ENCODE peak calls at places on chromosomes 11 and 22, in nine cellular contexts. E is A549, B is ovary, R is sigmoid colon, C is H1, H is transverse colon, U is upper lobe of left lung, P is stomach, G is SK-N-SH. V is an unnamed sample. For H3K4me1, the result is how much of the 10 kb centered on the place peaks cover.

GRCh38 chr22:44753189-44754042 is 1.0 kb downstream of the ARHGAP8 start:
- DNase-seq in E (no peak), B (no peak), R (no peak), C (no peak), H (no peak), U (no peak), P (no peak), G (no peak), V (no peak)

GRCh38 chr22:22171357-22172218 is 73.0 kb upstream of the VPREB1 start:
- DNase-seq in E (peak), B (no peak), R (no peak), C (no peak), H (no peak), U (no peak), P (no peak), G (peak), V (no peak)

GRCh38 chr22:25548866-25549464 is 15.5 kb upstream of the GRK3 start:
- DNase-seq in E (no peak), B (no peak), R (no peak), C (no peak), H (no peak), U (no peak), P (no peak), G (no peak), V (no peak)

GRCh38 chr22:23499845-23500500 is 80.1 kb downstream of the IGLL1 start:
- DNase-seq in E (no peak), B (no peak), R (peak), C (no peak), H (no peak), U (no peak), P (no peak), G (no peak), V (no peak)

GRCh38 chr11:31827458-31828206 is 16.5 kb upstream of the PAX6 start:
- DNase-seq in E (no peak), B (no peak), R (no peak), C (no peak), H (no peak), U (no peak), P (no peak), G (no peak), V (no peak)

GRCh38 chr11:27282141-27282590 is 80.8 kb downstream of the CCDC34 start:
- DNase-seq in E (no peak), B (peak), R (no peak), C (no peak), H (no peak), U (no peak), P (no peak), G (no peak), V (no peak)

GRCh38 chr11:60821827-60822599 is 19.9 kb upstream of the CCDC86 start:
- DNase-seq in E (no peak), B (no peak), R (no peak), C (no peak), H (no peak), U (no peak), P (no peak), G (peak), V (no peak)

GRCh38 chr22:32020117-32020516 is 22.9 kb upstream of the SLC5A1 start:
- DNase-seq in E (no peak), B (no peak), R (no peak), C (no peak), H (no peak), U (no peak), P (no peak), G (no peak), V (no peak)

GRCh38 chr11:102320679-102321078 is 3.4 kb downstream of the BIRC3 start:
- DNase-seq in E (no peak), B (no peak), R (no peak), C (no peak), H (no peak), U (no peak), P (no peak), G (no peak), V (no peak)

GRCh38 chr22:17969732-17970131 is 54.6 kb downstream of the MICAL3 start:
- DNase-seq in E (peak), B (peak), R (no peak), C (no peak), H (no peak), U (no peak), P (no peak), G (no peak), V (no peak)

GRCh38 chr11:96486890-96487633 is 97.2 kb downstream of the JRKL start:
- DNase-seq in E (no peak), B (no peak), R (no peak), C (no peak), H (peak), U (no peak), P (peak), G (no peak), V (no peak)

GRCh38 chr22:48857202-48857805 is 970.4 kb downstream of the BRD1 start:
- DNase-seq in E (no peak), B (no peak), R (peak), C (no peak), H (no peak), U (no peak), P (no peak), G (no peak), V (peak)

GRCh38 chr22:25406510-25407210 is 157.8 kb upstream of the GRK3 start:
- DNase-seq in E (no peak), B (no peak), R (peak), C (no peak), H (no peak), U (no peak), P (no peak), G (no peak), V (peak)

GRCh38 chr11:78853521-78853920 is 278.9 kb upstream of the NARS2 start:
- DNase-seq in E (no peak), B (no peak), R (no peak), C (no peak), H (no peak), U (no peak), P (no peak), G (no peak), V (no peak)

GRCh38 chr11:100964400-100964799 is 165.2 kb downstream of the PGR start:
- DNase-seq in E (no peak), B (no peak), R (no peak), C (no peak), H (no peak), U (no peak), P (no peak), G (no peak), V (no peak)

GRCh38 chr11:119783466-119784400 is 54.7 kb upstream of the NECTIN1 start:
- DNase-seq in E (no peak), B (no peak), R (no peak), C (no peak), H (no peak), U (no peak), P (no peak), G (no peak), V (no peak)

GRCh38 chr11:132734217-132734616 is 798.1 kb downstream of the OPCML start:
- DNase-seq in E (no peak), B (no peak), R (no peak), C (no peak), H (no peak), U (no peak), P (no peak), G (no peak), V (no peak)

GRCh38 chr11:121035823-121036222 is 11.9 kb downstream of the TBCEL start:
- DNase-seq in E (no peak), B (no peak), R (no peak), C (no peak), H (no peak), U (no peak), P (no peak), G (no peak), V (no peak)

GRCh38 chr11:62142921-62143320 is 19.1 kb downstream of the INCENP start:
- DNase-seq in E (no peak), B (no peak), R (no peak), C (no peak), H (no peak), U (no peak), P (peak), G (peak), V (peak)

GRCh38 chr11:32071811-32072210 is 19.1 kb upstream of the RCN1 start:
- DNase-seq in E (peak), B (no peak), R (no peak), C (no peak), H (no peak), U (no peak), P (no peak), G (peak), V (no peak)

GRCh38 chr22:46085831-46086576 is 64.3 kb upstream of the PPARA start:
- DNase-seq in E (peak), B (peak), R (peak), C (no peak), H (peak), U (peak), P (peak), G (no peak), V (peak)

GRCh38 chr11:88288560-88288959 is 49.0 kb downstream of the CTSC start:
- DNase-seq in E (no peak), B (no peak), R (no peak), C (no peak), H (no peak), U (no peak), P (no peak), G (no peak), V (no peak)

GRCh38 chr11:75852406-75853017 is 37.5 kb downstream of the UVRAG start:
- DNase-seq in E (no peak), B (no peak), R (no peak), C (no peak), H (no peak), U (no peak), P (no peak), G (no peak), V (no peak)

GRCh38 chr11:75851203-75851602 is 36.2 kb downstream of the UVRAG start:
- DNase-seq in E (no peak), B (no peak), R (no peak), C (no peak), H (no peak), U (no peak), P (no peak), G (no peak), V (no peak)

GRCh38 chr11:75850787-75851186 is 35.8 kb downstream of the UVRAG start:
- DNase-seq in E (no peak), B (no peak), R (no peak), C (no peak), H (no peak), U (no peak), P (no peak), G (no peak), V (no peak)

GRCh38 chr11:75853971-75854370 is 39.0 kb downstream of the UVRAG start:
- DNase-seq in E (no peak), B (no peak), R (no peak), C (no peak), H (no peak), U (no peak), P (no peak), G (no peak), V (no peak)

GRCh38 chr11:75849917-75850316 is 34.9 kb downstream of the UVRAG start:
- DNase-seq in E (no peak), B (no peak), R (no peak), C (no peak), H (no peak), U (no peak), P (no peak), G (no peak), V (no peak)
- TF ChIP-seq EP300 in E (no peak), B (no peak), R (no peak), C (no peak), H (no peak), U (no peak), P (no peak), G (no peak), V (no peak)

DNA sequence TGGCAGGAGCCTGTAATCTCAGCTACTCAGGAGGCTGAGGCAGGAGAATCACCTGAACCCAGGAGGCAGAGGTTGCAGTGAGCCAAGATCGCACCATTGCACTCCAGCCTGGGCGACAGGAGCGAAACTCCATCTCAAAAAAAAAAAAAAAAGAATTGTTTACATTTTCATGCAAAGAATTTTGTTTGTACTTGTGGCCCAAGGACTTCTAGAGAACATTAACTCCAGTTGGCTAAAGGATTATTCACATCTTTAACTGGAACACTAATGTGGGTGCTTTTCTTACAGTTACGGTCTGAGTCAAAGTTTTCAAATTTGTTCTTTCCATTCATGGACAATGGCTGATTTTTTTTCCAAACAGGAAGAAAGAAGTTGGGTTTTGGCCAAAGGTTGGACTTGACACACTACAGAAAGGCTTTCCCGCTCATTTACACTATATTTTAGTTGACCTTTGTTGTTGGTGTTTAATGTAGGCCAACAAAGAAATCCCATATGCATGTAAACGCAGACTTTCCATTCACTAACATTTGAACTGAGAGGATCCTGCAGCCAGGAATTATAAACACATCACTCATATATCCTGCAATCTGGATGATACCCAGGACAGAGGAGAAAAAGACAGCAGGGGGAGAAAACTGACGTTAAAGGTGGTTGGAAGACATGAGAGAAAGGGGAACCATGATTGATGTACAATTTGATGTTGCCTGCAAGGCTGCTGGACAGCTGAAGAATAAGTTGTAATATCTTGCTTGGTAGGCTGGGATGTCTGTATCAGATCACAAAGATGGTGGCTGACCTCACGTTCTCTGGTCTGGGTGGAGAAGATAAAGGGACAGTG is 13.1 kb downstream of the POU2AF1 start:
- DNase-seq in E (no peak), B (no peak), R (no peak), C (no peak), H (no peak), U (no peak), P (no peak), G (no peak), V (no peak)
- H3K4me1 ChIP-seq in E (under half), B (under half), R (under half), C (under half), H (under half), U (under half), P (under half), G (under half), V (under half)

GRCh38 chr22:36467946-36468345 is 13.5 kb downstream of the TXN2 start:
- DNase-seq in E (peak), B (no peak), R (no peak), C (no peak), H (no peak), U (no peak), P (no peak), G (no peak), V (no peak)
- H3K4me3 ChIP-seq in E (no peak), B (no peak), R (no peak), C (no peak), H (no peak), U (no peak), P (no peak), G (no peak), V (no peak)

GRCh38 chr22:38491707-38492348 is 14.3 kb downstream of the DDX17 start:
- DNase-seq in E (no peak), B (no peak), R (no peak), C (no peak), H (no peak), U (no peak), P (no peak), G (no peak), V (no peak)

GRCh38 chr22:38489142-38489541 is 17.0 kb downstream of the DDX17 start:
- DNase-seq in E (no peak), B (no peak), R (no peak), C (no peak), H (no peak), U (no peak), P (no peak), G (no peak), V (no peak)

GRCh38 chr22:38489561-38490133 is 16.5 kb downstream of the DDX17 start:
- DNase-seq in E (no peak), B (no peak), R (no peak), C (no peak), H (no peak), U (no peak), P (no peak), G (no peak), V (no peak)

GRCh38 chr22:38490475-38490874 is 15.6 kb downstream of the DDX17 start:
- DNase-seq in E (no peak), B (no peak), R (no peak), C (no peak), H (no peak), U (no peak), P (no peak), G (no peak), V (no peak)

DNA sequence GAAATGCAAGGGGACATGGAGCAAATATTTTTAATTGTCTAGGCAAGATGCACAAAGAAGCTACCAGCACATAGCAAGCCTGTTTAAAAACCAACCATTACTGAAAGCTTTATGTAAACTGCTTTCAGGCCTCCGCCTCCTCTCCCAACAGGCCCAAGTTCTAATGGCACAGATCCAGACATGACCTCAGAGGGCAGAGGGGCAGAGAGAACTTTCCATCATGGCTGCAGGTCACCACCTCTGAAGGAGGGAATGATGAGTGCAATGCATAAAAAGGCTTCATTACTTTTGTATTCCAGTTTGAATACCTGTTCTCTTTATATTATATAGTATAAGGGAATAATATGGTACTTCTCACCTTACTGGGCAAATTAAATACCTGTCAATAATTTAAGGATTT is 15.2 kb downstream of the DDX17 start:
- DNase-seq in E (no peak), B (peak), R (peak), C (no peak), H (peak), U (no peak), P (peak), G (no peak), V (no peak)
- TF ChIP-seq EP300 in E (no peak), B (no peak), R (no peak), C (no peak), H (no peak), U (no peak), P (no peak), G (no peak), V (no peak)

V was measured in suprapubic skin.